ENCODE peak calls at places on chromosomes 4 and X, in eight cellular contexts. One of them, this sample, is unnamed.

GRCh38 chrX:49037883-49038475 is 5.2 kb downstream of the TFE3 start:
- DNase-seq in heart right ventricle: no peak
- DNase-seq in K562: no peak
- DNase-seq in transverse colon: no peak
- DNase-seq in Panc1: no peak
- DNase-seq in fibroblast of lung: peak
- DNase-seq in CD8-positive, alpha-beta T cell: no peak
- DNase-seq in AG04450: peak
- DNase-seq in this sample: no peak

GRCh38 chr4:123478859-123479345 is 82.3 kb downstream of the SPRY1 start:
- DNase-seq in heart right ventricle: no peak
- DNase-seq in K562: no peak
- DNase-seq in transverse colon: peak
- DNase-seq in Panc1: no peak
- DNase-seq in fibroblast of lung: peak
- DNase-seq in CD8-positive, alpha-beta T cell: no peak
- DNase-seq in AG04450: no peak
- DNase-seq in this sample: no peak

GRCh38 chr4:101824500-101824899 is 34.0 kb downstream of the BANK1 start:
- DNase-seq in heart right ventricle: no peak
- DNase-seq in K562: no peak
- DNase-seq in transverse colon: no peak
- DNase-seq in Panc1: no peak
- DNase-seq in fibroblast of lung: no peak
- DNase-seq in CD8-positive, alpha-beta T cell: no peak
- DNase-seq in AG04450: no peak
- DNase-seq in this sample: no peak

GRCh38 chr4:176436500-176436973 is 116.8 kb downstream of the SPCS3 start:
- DNase-seq in heart right ventricle: no peak
- DNase-seq in K562: no peak
- DNase-seq in transverse colon: no peak
- DNase-seq in Panc1: no peak
- DNase-seq in fibroblast of lung: peak
- DNase-seq in CD8-positive, alpha-beta T cell: no peak
- DNase-seq in AG04450: peak
- DNase-seq in this sample: no peak

GRCh38 chr4:26175016-26175786 is 145.6 kb upstream of the RBPJ start:
- DNase-seq in heart right ventricle: no peak
- DNase-seq in K562: no peak
- DNase-seq in transverse colon: no peak
- DNase-seq in Panc1: no peak
- DNase-seq in fibroblast of lung: no peak
- DNase-seq in CD8-positive, alpha-beta T cell: no peak
- DNase-seq in AG04450: no peak
- DNase-seq in this sample: no peak

GRCh38 chr4:165464338-165464737 is 85.5 kb downstream of the CPE start:
- DNase-seq in heart right ventricle: no peak
- DNase-seq in K562: no peak
- DNase-seq in transverse colon: no peak
- DNase-seq in Panc1: no peak
- DNase-seq in fibroblast of lung: no peak
- DNase-seq in CD8-positive, alpha-beta T cell: no peak
- DNase-seq in AG04450: no peak
- DNase-seq in this sample: no peak

GRCh38 chr4:138275946-138276621 is 33.9 kb upstream of the SLC7A11 start:
- DNase-seq in heart right ventricle: no peak
- DNase-seq in K562: no peak
- DNase-seq in transverse colon: no peak
- DNase-seq in Panc1: no peak
- DNase-seq in fibroblast of lung: peak
- DNase-seq in CD8-positive, alpha-beta T cell: no peak
- DNase-seq in AG04450: peak
- DNase-seq in this sample: no peak

GRCh38 chr4:96677499-96677898 is 837.6 kb downstream of the PDHA2 start:
- DNase-seq in heart right ventricle: no peak
- DNase-seq in K562: no peak
- DNase-seq in transverse colon: no peak
- DNase-seq in Panc1: no peak
- DNase-seq in fibroblast of lung: peak
- DNase-seq in CD8-positive, alpha-beta T cell: no peak
- DNase-seq in AG04450: no peak
- DNase-seq in this sample: no peak

GRCh38 chr4:43373201-43373600 is 480.7 kb downstream of the GRXCR1 start:
- DNase-seq in heart right ventricle: no peak
- DNase-seq in K562: no peak
- DNase-seq in transverse colon: no peak
- DNase-seq in Panc1: no peak
- DNase-seq in fibroblast of lung: no peak
- DNase-seq in CD8-positive, alpha-beta T cell: no peak
- DNase-seq in AG04450: no peak
- DNase-seq in this sample: no peak

GRCh38 chrX:100731441-100732281 is at the start of gene SYTL4:
- DNase-seq in heart right ventricle: peak
- DNase-seq in K562: peak
- DNase-seq in transverse colon: peak
- DNase-seq in Panc1: no peak
- DNase-seq in fibroblast of lung: no peak
- DNase-seq in CD8-positive, alpha-beta T cell: no peak
- DNase-seq in AG04450: no peak
- DNase-seq in this sample: peak

GRCh38 chrX:133394765-133395164 is 20.5 kb downstream of the GPC4 start:
- DNase-seq in heart right ventricle: no peak
- DNase-seq in K562: no peak
- DNase-seq in transverse colon: no peak
- DNase-seq in Panc1: no peak
- DNase-seq in fibroblast of lung: no peak
- DNase-seq in CD8-positive, alpha-beta T cell: no peak
- DNase-seq in AG04450: no peak
- DNase-seq in this sample: no peak

GRCh38 chr4:133801858-133802257 is 399.7 kb downstream of the PABPC4L start:
- DNase-seq in heart right ventricle: no peak
- DNase-seq in K562: no peak
- DNase-seq in transverse colon: no peak
- DNase-seq in Panc1: no peak
- DNase-seq in fibroblast of lung: peak
- DNase-seq in CD8-positive, alpha-beta T cell: no peak
- DNase-seq in AG04450: no peak
- DNase-seq in this sample: no peak

GRCh38 chrX:40314070-40314469 is 216.3 kb upstream of the BCOR start:
- DNase-seq in heart right ventricle: no peak
- DNase-seq in K562: no peak
- DNase-seq in transverse colon: no peak
- DNase-seq in Panc1: no peak
- DNase-seq in fibroblast of lung: no peak
- DNase-seq in CD8-positive, alpha-beta T cell: no peak
- DNase-seq in AG04450: no peak
- DNase-seq in this sample: no peak

GRCh38 chr4:94690851-94691254 is 66.9 kb upstream of the BMPR1B start:
- DNase-seq in heart right ventricle: no peak
- DNase-seq in K562: no peak
- DNase-seq in transverse colon: no peak
- DNase-seq in Panc1: peak
- DNase-seq in fibroblast of lung: peak
- DNase-seq in CD8-positive, alpha-beta T cell: no peak
- DNase-seq in AG04450: no peak
- DNase-seq in this sample: no peak

GRCh38 chrX:150627957-150628356 is 59.5 kb downstream of the MTM1 start:
- DNase-seq in heart right ventricle: no peak
- DNase-seq in K562: no peak
- DNase-seq in transverse colon: no peak
- DNase-seq in Panc1: no peak
- DNase-seq in fibroblast of lung: no peak
- DNase-seq in CD8-positive, alpha-beta T cell: no peak
- DNase-seq in AG04450: no peak
- DNase-seq in this sample: no peak

GRCh38 chr4:155597933-155598451 is 68.7 kb upstream of the GUCY1A1 start:
- DNase-seq in heart right ventricle: no peak
- DNase-seq in K562: no peak
- DNase-seq in transverse colon: no peak
- DNase-seq in Panc1: no peak
- DNase-seq in fibroblast of lung: no peak
- DNase-seq in CD8-positive, alpha-beta T cell: no peak
- DNase-seq in AG04450: no peak
- DNase-seq in this sample: no peak

GRCh38 chr4:55079451-55080173 is 45.8 kb downstream of the KDR start:
- DNase-seq in heart right ventricle: no peak
- DNase-seq in K562: no peak
- DNase-seq in transverse colon: no peak
- DNase-seq in Panc1: no peak
- DNase-seq in fibroblast of lung: no peak
- DNase-seq in CD8-positive, alpha-beta T cell: no peak
- DNase-seq in AG04450: no peak
- DNase-seq in this sample: no peak

GRCh38 chr4:8182858-8183725 is 16.0 kb upstream of the SH3TC1 start:
- DNase-seq in heart right ventricle: peak
- DNase-seq in K562: peak
- DNase-seq in transverse colon: peak
- DNase-seq in Panc1: no peak
- DNase-seq in fibroblast of lung: peak
- DNase-seq in CD8-positive, alpha-beta T cell: no peak
- DNase-seq in AG04450: no peak
- DNase-seq in this sample: peak

GRCh38 chrX:29143356-29143755 is 556.1 kb downstream of the IL1RAPL1 start:
- DNase-seq in heart right ventricle: no peak
- DNase-seq in K562: no peak
- DNase-seq in transverse colon: no peak
- DNase-seq in Panc1: no peak
- DNase-seq in fibroblast of lung: peak
- DNase-seq in CD8-positive, alpha-beta T cell: no peak
- DNase-seq in AG04450: no peak
- DNase-seq in this sample: no peak

GRCh38 chr4:87530868-87531267 is 1.7 kb upstream of the SPARCL1 start:
- DNase-seq in heart right ventricle: peak
- DNase-seq in K562: no peak
- DNase-seq in transverse colon: peak
- DNase-seq in Panc1: no peak
- DNase-seq in fibroblast of lung: peak
- DNase-seq in CD8-positive, alpha-beta T cell: no peak
- DNase-seq in AG04450: no peak
- DNase-seq in this sample: peak

GRCh38 chr4:6342530-6343293 is 73.1 kb downstream of the WFS1 start:
- DNase-seq in heart right ventricle: peak
- DNase-seq in K562: no peak
- DNase-seq in transverse colon: no peak
- DNase-seq in Panc1: no peak
- DNase-seq in fibroblast of lung: peak
- DNase-seq in CD8-positive, alpha-beta T cell: no peak
- DNase-seq in AG04450: no peak
- DNase-seq in this sample: no peak

GRCh38 chrX:107627792-107628661 is at the start of gene PRPS1:
- DNase-seq in heart right ventricle: peak
- DNase-seq in K562: peak
- DNase-seq in transverse colon: peak
- DNase-seq in Panc1: peak
- DNase-seq in fibroblast of lung: peak
- DNase-seq in CD8-positive, alpha-beta T cell: peak
- DNase-seq in AG04450: peak
- DNase-seq in this sample: peak
- H3K27ac ChIP-seq in heart right ventricle: peak
- H3K27ac ChIP-seq in K562: peak
- H3K27ac ChIP-seq in transverse colon: peak
- H3K27ac ChIP-seq in Panc1: peak
- H3K27ac ChIP-seq in fibroblast of lung: peak
- H3K27ac ChIP-seq in CD8-positive, alpha-beta T cell: peak
- H3K27ac ChIP-seq in AG04450: peak
- H3K27ac ChIP-seq in this sample: peak

GRCh38 chr4:118834070-118834469 is 1.9 kb downstream of the SEC24D start:
- DNase-seq in heart right ventricle: no peak
- DNase-seq in K562: no peak
- DNase-seq in transverse colon: no peak
- DNase-seq in Panc1: no peak
- DNase-seq in fibroblast of lung: no peak
- DNase-seq in CD8-positive, alpha-beta T cell: no peak
- DNase-seq in AG04450: no peak
- DNase-seq in this sample: no peak
- H3K4me3 ChIP-seq in heart right ventricle: peak
- H3K4me3 ChIP-seq in K562: no peak
- H3K4me3 ChIP-seq in transverse colon: no peak
- H3K4me3 ChIP-seq in Panc1: no peak
- H3K4me3 ChIP-seq in fibroblast of lung: peak
- H3K4me3 ChIP-seq in CD8-positive, alpha-beta T cell: no peak
- H3K4me3 ChIP-seq in AG04450: peak
- H3K4me3 ChIP-seq in this sample: no peak

DNA sequence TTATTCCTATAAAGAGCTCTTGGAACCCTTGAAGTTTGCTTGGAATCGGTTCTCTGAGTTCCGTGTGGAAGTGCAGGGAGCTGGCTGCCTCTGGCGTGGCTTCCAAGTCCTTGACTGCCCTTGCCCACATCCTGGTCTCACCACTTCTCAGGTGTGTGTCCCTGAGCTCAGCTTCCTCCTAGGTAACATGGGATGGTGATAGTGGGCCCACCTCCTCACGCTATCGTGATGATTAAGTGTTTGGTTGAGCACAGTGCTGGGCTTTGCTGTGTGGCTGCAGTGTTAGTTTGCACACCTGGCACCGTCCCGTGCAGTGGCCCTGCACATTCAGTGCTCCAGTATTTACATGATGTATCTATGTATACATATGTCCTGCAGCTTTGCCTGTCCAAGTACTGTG is 81.5 kb downstream of the CLDN34 start:
- DNase-seq in heart right ventricle: no peak
- DNase-seq in K562: no peak
- DNase-seq in transverse colon: no peak
- DNase-seq in Panc1: no peak
- DNase-seq in fibroblast of lung: no peak
- DNase-seq in CD8-positive, alpha-beta T cell: no peak
- DNase-seq in AG04450: no peak
- DNase-seq in this sample: no peak
- H3K27ac ChIP-seq in heart right ventricle: peak
- H3K27ac ChIP-seq in K562: no peak
- H3K27ac ChIP-seq in transverse colon: no peak
- H3K27ac ChIP-seq in Panc1: no peak
- H3K27ac ChIP-seq in fibroblast of lung: no peak
- H3K27ac ChIP-seq in CD8-positive, alpha-beta T cell: no peak
- H3K27ac ChIP-seq in AG04450: no peak
- H3K27ac ChIP-seq in this sample: peak

DNA sequence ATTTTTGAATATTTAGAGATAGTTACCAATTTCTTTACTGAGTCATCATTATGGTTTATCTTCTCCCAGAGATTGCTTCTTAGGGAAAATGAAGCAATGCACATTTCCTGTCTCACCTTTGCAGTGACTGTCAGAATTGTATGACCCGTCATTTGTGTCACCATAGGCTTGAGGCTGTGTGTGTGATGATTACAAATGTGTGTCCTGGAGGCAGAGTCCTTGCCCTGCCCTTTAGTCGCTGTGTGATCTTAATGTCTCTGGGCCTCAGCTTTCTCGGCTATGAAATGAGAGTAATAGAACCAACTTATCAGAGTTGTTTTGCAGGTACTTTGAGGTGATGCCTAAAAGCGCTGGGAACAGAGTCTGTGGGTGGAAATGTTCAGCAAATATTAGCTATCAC is 13.9 kb downstream of the HCCS start:
- DNase-seq in heart right ventricle: no peak
- DNase-seq in K562: no peak
- DNase-seq in transverse colon: no peak
- DNase-seq in Panc1: no peak
- DNase-seq in fibroblast of lung: no peak
- DNase-seq in CD8-positive, alpha-beta T cell: no peak
- DNase-seq in AG04450: no peak
- DNase-seq in this sample: no peak
- H3K4me3 ChIP-seq in heart right ventricle: no peak
- H3K4me3 ChIP-seq in K562: no peak
- H3K4me3 ChIP-seq in transverse colon: no peak
- H3K4me3 ChIP-seq in Panc1: no peak
- H3K4me3 ChIP-seq in fibroblast of lung: no peak
- H3K4me3 ChIP-seq in CD8-positive, alpha-beta T cell: no peak
- H3K4me3 ChIP-seq in AG04450: no peak
- H3K4me3 ChIP-seq in this sample: no peak

This sample was measured in sigmoid colon.